ENCODE peak calls at places on chromosome 2, in nine cellular contexts. N is fibroblast of lung; T is heart left ventricle; F is fibroblast of the aortic adventitia; K is gastrocnemius medialis; Q is CD8-positive, alpha-beta memory T cell; Y is psoas muscle; J is Peyer's patch; B is transverse colon. O is an unnamed sample.

GRCh38 chr2:158688722-158689121 is 106.4 kb upstream of the DAPL1 start:
- DNase-seq in N (peak), T (no peak), F (peak), K (no peak), Q (no peak), Y (no peak), J (no peak), B (no peak), O (peak)

GRCh38 chr2:202426751-202427150 is 50.6 kb downstream of the BMPR2 start:
- DNase-seq in N (no peak), T (no peak), F (no peak), K (no peak), Q (no peak), Y (no peak), J (no peak), B (no peak), O (no peak)

GRCh38 chr2:225429718-225430117 is 30.2 kb downstream of the NYAP2 start:
- DNase-seq in N (peak), T (no peak), F (peak), K (no peak), Q (no peak), Y (no peak), J (no peak), B (no peak), O (no peak)

GRCh38 chr2:28250006-28250405 is 142.7 kb upstream of the FOSL2 start:
- DNase-seq in N (peak), T (no peak), F (peak), K (no peak), Q (no peak), Y (no peak), J (no peak), B (no peak), O (peak)

GRCh38 chr2:160076239-160076638 is 13.8 kb upstream of the PLA2R1 start:
- DNase-seq in N (no peak), T (no peak), F (no peak), K (no peak), Q (no peak), Y (no peak), J (no peak), B (no peak), O (no peak)

GRCh38 chr2:58762176-58762781 is 521.2 kb upstream of the FANCL start:
- DNase-seq in N (peak), T (peak), F (peak), K (no peak), Q (no peak), Y (no peak), J (peak), B (peak), O (peak)

GRCh38 chr2:160394153-160394552 is 99.5 kb downstream of the RBMS1 start:
- DNase-seq in N (no peak), T (no peak), F (no peak), K (no peak), Q (no peak), Y (no peak), J (no peak), B (no peak), O (no peak)

GRCh38 chr2:66436546-66436945 is 1.6 kb downstream of the MEIS1 start:
- DNase-seq in N (no peak), T (no peak), F (peak), K (no peak), Q (no peak), Y (no peak), J (no peak), B (no peak), O (no peak)

GRCh38 chr2:180376076-180376475 is 369.0 kb upstream of the CWC22 start:
- DNase-seq in N (no peak), T (no peak), F (peak), K (no peak), Q (no peak), Y (no peak), J (no peak), B (no peak), O (no peak)

GRCh38 chr2:170235860-170236638 is 58.1 kb downstream of the MYO3B start:
- DNase-seq in N (peak), T (no peak), F (peak), K (no peak), Q (no peak), Y (no peak), J (no peak), B (no peak), O (peak)

GRCh38 chr2:238053195-238053776 is 7.5 kb upstream of the SCLY start:
- DNase-seq in N (peak), T (no peak), F (peak), K (no peak), Q (no peak), Y (no peak), J (no peak), B (no peak), O (no peak)

GRCh38 chr2:141381946-141382345 is 748.9 kb downstream of the LRP1B start:
- DNase-seq in N (no peak), T (no peak), F (no peak), K (no peak), Q (no peak), Y (no peak), J (no peak), B (no peak), O (no peak)

GRCh38 chr2:23757686-23758433 is 169.1 kb downstream of the ATAD2B start:
- DNase-seq in N (peak), T (no peak), F (peak), K (no peak), Q (no peak), Y (no peak), J (no peak), B (no peak), O (peak)

GRCh38 chr2:42099431-42100173 is 51.8 kb downstream of the PKDCC start:
- DNase-seq in N (no peak), T (no peak), F (no peak), K (no peak), Q (no peak), Y (no peak), J (peak), B (no peak), O (no peak)

GRCh38 chr2:37775908-37776250 is 104.4 kb upstream of the CDC42EP3 start:
- DNase-seq in N (peak), T (no peak), F (peak), K (no peak), Q (no peak), Y (no peak), J (no peak), B (no peak), O (peak)

GRCh38 chr2:69368588-69368987 is 18.4 kb downstream of the GFPT1 start:
- DNase-seq in N (no peak), T (no peak), F (no peak), K (no peak), Q (no peak), Y (no peak), J (no peak), B (no peak), O (no peak)

GRCh38 chr2:220966636-220967035 is 605.5 kb downstream of the EPHA4 start:
- DNase-seq in N (peak), T (no peak), F (peak), K (no peak), Q (no peak), Y (no peak), J (no peak), B (no peak), O (peak)

GRCh38 chr2:98334439-98335078 is 11.7 kb upstream of the CNGA3 start:
- DNase-seq in N (peak), T (no peak), F (peak), K (no peak), Q (no peak), Y (no peak), J (no peak), B (no peak), O (peak)

GRCh38 chr2:113978524-113979171 is 88.8 kb downstream of the ACTR3 start:
- DNase-seq in N (no peak), T (no peak), F (no peak), K (no peak), Q (no peak), Y (no peak), J (no peak), B (no peak), O (no peak)

GRCh38 chr2:101063352-101063751 is 61.3 kb downstream of the RPL31 start:
- DNase-seq in N (peak), T (no peak), F (peak), K (no peak), Q (no peak), Y (no peak), J (no peak), B (no peak), O (peak)

GRCh38 chr2:115162454-115163293 is 720.2 kb downstream of the DPP10 start:
- DNase-seq in N (no peak), T (no peak), F (no peak), K (no peak), Q (no peak), Y (peak), J (no peak), B (no peak), O (peak)

GRCh38 chr2:98460573-98461560 is 16.2 kb downstream of the INPP4A start:
- DNase-seq in N (no peak), T (peak), F (no peak), K (no peak), Q (peak), Y (no peak), J (peak), B (peak), O (no peak)

GRCh38 chr2:71576541-71576940 is 123.2 kb downstream of the DYSF start:
- DNase-seq in N (no peak), T (peak), F (no peak), K (no peak), Q (no peak), Y (peak), J (no peak), B (no peak), O (no peak)

GRCh38 chr2:7044253-7045250 is 127.3 kb downstream of the RNF144A start:
- DNase-seq in N (peak), T (peak), F (peak), K (peak), Q (peak), Y (peak), J (peak), B (peak), O (peak)

GRCh38 chr2:105515581-105516415 is 116.9 kb upstream of the FHL2 start:
- DNase-seq in N (peak), T (peak), F (no peak), K (no peak), Q (no peak), Y (peak), J (no peak), B (no peak), O (no peak)

GRCh38 chr2:223954401-223954800 is 2.9 kb upstream of the MRPL44 start:
- DNase-seq in N (peak), T (no peak), F (peak), K (no peak), Q (no peak), Y (no peak), J (no peak), B (no peak), O (peak)

GRCh38 chr2:66771359-66771978 is 336.5 kb downstream of the MEIS1 start:
- DNase-seq in N (peak), T (no peak), F (peak), K (no peak), Q (no peak), Y (no peak), J (no peak), B (no peak), O (no peak)

GRCh38 chr2:16798472-16798871 is 132.8 kb upstream of the CYRIA start:
- DNase-seq in N (no peak), T (no peak), F (no peak), K (no peak), Q (no peak), Y (no peak), J (no peak), B (no peak), O (no peak)

GRCh38 chr2:3051266-3051665 is 326.4 kb downstream of the EIPR1 start:
- DNase-seq in N (no peak), T (no peak), F (no peak), K (no peak), Q (no peak), Y (no peak), J (no peak), B (no peak), O (no peak)

GRCh38 chr2:95667480-95667879 is 75.7 kb downstream of the TRIM43 start:
- DNase-seq in N (no peak), T (peak), F (no peak), K (no peak), Q (no peak), Y (no peak), J (no peak), B (no peak), O (no peak)

GRCh38 chr2:31033032-31033431 is 105.2 kb downstream of the GALNT14 start:
- DNase-seq in N (no peak), T (no peak), F (no peak), K (no peak), Q (no peak), Y (no peak), J (no peak), B (no peak), O (no peak)

GRCh38 chr2:289362-290089 is 1.6 kb upstream of the ALKAL2 start:
- DNase-seq in N (peak), T (no peak), F (peak), K (no peak), Q (no peak), Y (no peak), J (no peak), B (peak), O (no peak)
- H3K4me3 ChIP-seq in N (peak), T (peak), F (peak), K (peak), Q (peak), Y (peak), J (peak), B (peak), O (peak)

GRCh38 chr2:51000849-51001617 is 30.9 kb downstream of the NRXN1 start:
- DNase-seq in N (no peak), T (no peak), F (no peak), K (no peak), Q (no peak), Y (no peak), J (no peak), B (no peak), O (no peak)
- H3K4me3 ChIP-seq in N (no peak), T (no peak), F (no peak), K (no peak), Q (no peak), Y (no peak), J (no peak), B (no peak), O (no peak)

DNA sequence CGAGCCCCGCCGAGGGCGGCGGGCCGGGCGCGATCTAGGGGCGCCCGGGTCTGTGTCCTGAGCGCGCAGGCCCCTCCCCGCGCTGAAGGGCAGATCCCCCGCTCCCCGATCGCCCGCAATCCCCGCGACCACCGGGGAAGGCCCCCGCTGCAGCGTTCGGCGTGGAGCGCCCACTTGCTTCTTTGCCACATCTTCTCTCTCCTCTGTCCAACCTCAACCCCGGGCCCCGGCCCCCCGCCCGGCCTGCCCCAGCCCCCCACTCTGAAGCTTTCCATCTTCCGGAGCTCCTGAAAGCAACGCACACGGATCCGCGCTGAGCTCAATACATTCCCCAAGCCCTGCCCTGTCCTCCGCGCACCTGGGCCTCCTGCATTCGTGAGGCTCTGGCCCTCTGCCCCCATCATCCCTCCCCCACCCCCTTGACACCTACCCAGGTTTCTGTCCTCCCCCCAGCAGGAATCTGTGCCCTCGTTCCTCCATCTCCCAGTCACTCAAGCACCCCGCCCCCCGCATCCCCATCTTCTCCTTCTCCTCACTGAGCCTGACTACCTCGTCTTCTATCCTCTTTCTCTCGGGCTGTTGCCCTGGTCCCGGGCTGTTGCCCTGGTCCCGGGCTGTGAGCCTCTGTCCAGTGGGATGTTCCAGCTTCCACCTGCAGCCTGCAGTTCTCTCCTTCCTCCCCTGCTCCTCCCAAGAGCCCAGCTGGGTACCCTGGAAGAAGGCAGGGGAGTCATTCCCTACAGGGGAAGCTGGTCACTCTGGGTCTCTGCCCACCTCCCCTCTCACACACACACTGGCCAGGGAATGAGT is 7.8 kb downstream of the SPEG start:
- DNase-seq in N (no peak), T (no peak), F (no peak), K (no peak), Q (no peak), Y (peak), J (no peak), B (no peak), O (no peak)
- H3K4me3 ChIP-seq in N (peak), T (peak), F (peak), K (peak), Q (no peak), Y (peak), J (peak), B (peak), O (peak)

GRCh38 chr2:120867290-120868231 is 131.9 kb downstream of the GLI2 start:
- DNase-seq in N (peak), T (peak), F (peak), K (peak), Q (no peak), Y (peak), J (peak), B (peak), O (peak)
- H3K4me3 ChIP-seq in N (peak), T (peak), F (peak), K (peak), Q (no peak), Y (peak), J (peak), B (peak), O (peak)

GRCh38 chr2:54067851-54068375 is 47.5 kb upstream of the ACYP2 start:
- DNase-seq in N (peak), T (no peak), F (no peak), K (no peak), Q (no peak), Y (no peak), J (no peak), B (no peak), O (no peak)

GRCh38 chr2:54061272-54061671 is 54.1 kb upstream of the ACYP2 start:
- DNase-seq in N (no peak), T (no peak), F (no peak), K (no peak), Q (no peak), Y (no peak), J (no peak), B (no peak), O (no peak)

GRCh38 chr2:54063967-54064535 is 51.4 kb upstream of the ACYP2 start:
- DNase-seq in N (no peak), T (peak), F (no peak), K (peak), Q (no peak), Y (no peak), J (no peak), B (no peak), O (no peak)

GRCh38 chr2:54060000-54060399 is 55.4 kb upstream of the ACYP2 start:
- DNase-seq in N (no peak), T (no peak), F (no peak), K (no peak), Q (no peak), Y (no peak), J (no peak), B (no peak), O (no peak)

GRCh38 chr2:54065411-54065810 is 50.0 kb upstream of the ACYP2 start:
- DNase-seq in N (peak), T (no peak), F (peak), K (no peak), Q (no peak), Y (no peak), J (no peak), B (no peak), O (peak)
- H3K4me3 ChIP-seq in N (no peak), T (no peak), F (no peak), K (no peak), Q (no peak), Y (no peak), J (no peak), B (no peak), O (no peak)

O was measured in MG63.